ENCODE peak calls at places on chromosomes 2 and 18, in seven cellular contexts. X is IMR-90, F is mesendoderm, K is neuronal stem cell, N is H9, H is H1, V is trophoblast cell. C is an unnamed sample.

GRCh38 chr2:237697586-237698337 is 70.4 kb downstream of the LRRFIP1 start:
- DNase-seq in X (no peak), F (no peak), K (no peak), N (peak; percentile 29), H (no peak), V (peak; percentile 56), C (peak; percentile 63)

GRCh38 chr2:36516136-36516870 is 81.7 kb downstream of the FEZ2 start:
- DNase-seq in X (peak; percentile 58), F (no peak), K (no peak), N (no peak), H (no peak), V (peak; percentile 93), C (peak; percentile 34)

GRCh38 chr18:58632557-58632956 is 3.7 kb upstream of the ALPK2 start:
- DNase-seq in X (no peak), F (no peak), K (no peak), N (no peak), H (no peak), V (no peak), C (no peak)

GRCh38 chr18:74549591-74550104 is 15.3 kb downstream of the CNDP1 start:
- DNase-seq in X (no peak), F (peak; percentile 35), K (no peak), N (no peak), H (no peak), V (no peak), C (no peak)

GRCh38 chr2:230383453-230383852 is 32.5 kb upstream of the SP100 start:
- DNase-seq in X (no peak), F (no peak), K (no peak), N (no peak), H (no peak), V (no peak), C (no peak)

GRCh38 chr2:173999272-173999671 is 34.1 kb upstream of the SP3 start:
- DNase-seq in X (no peak), F (no peak), K (no peak), N (no peak), H (no peak), V (no peak), C (no peak)

GRCh38 chr18:2961828-2962227 is 51.1 kb downstream of the LPIN2 start:
- DNase-seq in X (peak; percentile 55), F (no peak), K (no peak), N (no peak), H (no peak), V (no peak), C (peak; percentile 63)

GRCh38 chr18:74124642-74125041 is 23.0 kb downstream of the FBXO15 start:
- DNase-seq in X (no peak), F (no peak), K (no peak), N (no peak), H (no peak), V (no peak), C (no peak)

GRCh38 chr2:118848381-118849225 is 1.2 kb upstream of the EN1 start:
- DNase-seq in X (no peak), F (peak; percentile 51), K (peak; percentile 32), N (peak; percentile 70), H (no peak), V (no peak), C (no peak)

GRCh38 chr2:11097038-11097720 is 58.1 kb upstream of the SLC66A3 start:
- DNase-seq in X (peak; percentile 84), F (no peak), K (no peak), N (no peak), H (no peak), V (no peak), C (peak; percentile 58)

GRCh38 chr2:147663964-147664363 is 180.9 kb upstream of the ACVR2A start:
- DNase-seq in X (no peak), F (no peak), K (no peak), N (no peak), H (no peak), V (no peak), C (no peak)

GRCh38 chr18:57741273-57741672 is 61.8 kb downstream of the ATP8B1 start:
- DNase-seq in X (peak; percentile 61), F (no peak), K (no peak), N (no peak), H (no peak), V (no peak), C (no peak)

GRCh38 chr2:108786354-108787208 is at the start of gene CCDC138:
- DNase-seq in X (peak; percentile 82), F (peak; percentile 96), K (peak; percentile 88), N (peak; percentile 94), H (peak; percentile 78), V (peak; percentile 89), C (peak; percentile 92)

GRCh38 chr2:230938516-230939065 is 13.5 kb upstream of the GPR55 start:
- DNase-seq in X (no peak), F (no peak), K (no peak), N (peak; percentile 18), H (no peak), V (no peak), C (no peak)

GRCh38 chr18:8910186-8910585 is 192.3 kb upstream of the NDUFV2 start:
- DNase-seq in X (no peak), F (no peak), K (no peak), N (no peak), H (no peak), V (no peak), C (no peak)

GRCh38 chr2:105952131-105952530 is 207.4 kb downstream of the NCK2 start:
- DNase-seq in X (no peak), F (peak; percentile 37), K (no peak), N (peak; percentile 57), H (no peak), V (no peak), C (no peak)

GRCh38 chr18:78006805-78007204 is 757.2 kb downstream of the GALR1 start:
- DNase-seq in X (no peak), F (peak; percentile 23), K (peak; percentile 46), N (no peak), H (no peak), V (no peak), C (no peak)

GRCh38 chr18:8288447-8289213 is 320.6 kb upstream of the RAB12 start:
- DNase-seq in X (no peak), F (no peak), K (no peak), N (no peak), H (no peak), V (no peak), C (no peak)

GRCh38 chr2:1651131-1652066 is 92.9 kb downstream of the PXDN start:
- DNase-seq in X (no peak), F (no peak), K (no peak), N (no peak), H (no peak), V (no peak), C (no peak)

GRCh38 chr2:95008311-95008710 is 17.2 kb upstream of the MAL start:
- DNase-seq in X (no peak), F (no peak), K (no peak), N (no peak), H (no peak), V (no peak), C (no peak)

GRCh38 chr2:198098386-198098785 is 294.0 kb downstream of the PLCL1 start:
- DNase-seq in X (no peak), F (no peak), K (no peak), N (no peak), H (no peak), V (no peak), C (no peak)

GRCh38 chr2:23761638-23762037 is 165.3 kb downstream of the ATAD2B start:
- DNase-seq in X (no peak), F (no peak), K (no peak), N (no peak), H (no peak), V (no peak), C (no peak)

GRCh38 chr2:97751752-97752151 is 38.4 kb downstream of the ZAP70 start:
- DNase-seq in X (peak; percentile 53), F (peak; percentile 47), K (no peak), N (no peak), H (no peak), V (no peak), C (peak; percentile 66)

DNA sequence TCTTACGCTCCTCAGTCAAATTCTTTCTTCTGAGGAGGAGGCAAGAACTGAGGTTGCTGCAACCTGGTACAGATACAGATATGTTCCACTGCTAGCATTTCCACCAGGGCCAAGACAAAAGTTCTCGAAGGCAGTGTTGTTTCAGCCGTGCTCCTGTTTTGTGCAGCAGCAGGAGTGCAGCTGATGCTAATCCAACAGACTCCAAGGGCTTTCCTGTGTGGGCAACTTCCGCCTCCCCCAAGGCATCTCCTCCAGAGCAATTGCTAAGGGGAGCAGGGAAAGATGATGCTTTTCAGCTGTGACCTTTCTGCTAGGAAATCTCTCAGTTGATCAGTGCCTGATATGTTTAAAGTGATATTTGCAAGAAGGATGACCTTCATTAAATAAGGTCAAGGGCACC is 52.6 kb upstream of the DAPL1 start:
- DNase-seq in X (no peak), F (no peak), K (no peak), N (no peak), H (no peak), V (no peak), C (no peak)
- H3K18ac ChIP-seq in X (no peak overlapping the region), F (no peak overlapping the region), K (no peak overlapping the region), N (peak overlapping the region; percentile 29), H (no peak overlapping the region), V (no peak overlapping the region), C (no peak overlapping the region)

DNA sequence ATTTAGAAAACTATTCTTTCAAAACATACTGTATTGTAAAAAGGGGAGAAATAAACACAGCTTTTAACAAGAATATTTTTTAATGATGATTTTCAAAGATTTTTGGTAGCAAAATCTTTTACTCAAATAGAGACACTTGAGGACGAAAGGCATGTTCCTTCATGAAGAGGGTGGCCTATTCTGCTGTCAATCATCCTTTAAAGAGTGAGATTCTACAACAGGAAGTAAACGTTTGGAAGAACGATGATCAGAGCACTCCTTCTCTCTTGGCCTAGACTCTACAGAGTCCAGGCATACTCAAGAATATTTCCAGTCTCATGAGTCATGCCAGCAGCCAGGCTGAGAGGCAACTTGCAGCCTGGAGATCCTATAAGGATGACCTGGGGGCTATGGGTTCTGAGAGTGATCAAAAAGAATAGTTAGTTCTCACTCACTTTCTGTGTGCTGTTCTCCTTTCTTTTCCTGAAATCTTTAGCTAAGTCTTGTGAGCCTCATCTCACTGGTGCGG is 62.4 kb upstream of the TCF4 start:
- DNase-seq in X (peak; percentile 42), F (no peak), K (no peak), N (no peak), H (no peak), V (peak; percentile 32), C (peak; percentile 32)
- H3K23ac ChIP-seq in X (no peak overlapping the region), F (no peak overlapping the region), K (no peak overlapping the region), N (no peak overlapping the region), H (no peak overlapping the region), V (no peak overlapping the region), C (no peak overlapping the region)

DNA sequence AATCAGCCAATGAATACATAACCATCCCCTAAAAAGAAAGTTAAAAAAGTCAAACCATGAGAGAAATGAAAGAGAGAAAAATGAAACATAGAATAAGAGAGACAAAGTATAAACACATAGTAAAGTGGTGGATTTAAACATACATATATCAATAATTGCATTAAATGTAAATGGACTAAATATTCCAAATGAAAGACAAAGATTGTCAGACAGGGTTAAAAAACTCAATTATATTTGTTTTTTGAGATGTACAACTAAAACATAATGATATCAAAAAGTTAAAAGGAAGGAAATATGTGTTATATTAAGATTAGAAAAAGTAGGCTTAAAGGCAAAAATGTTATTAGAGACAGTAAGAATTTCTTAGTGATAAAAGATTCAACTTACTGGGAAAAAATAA is 83.8 kb upstream of the CELF4 start:
- DNase-seq in X (no peak), F (no peak), K (no peak), N (no peak), H (no peak), V (no peak), C (no peak)
- H3K18ac ChIP-seq in X (no peak overlapping the region), F (no peak overlapping the region), K (no peak overlapping the region), N (no peak overlapping the region), H (no peak overlapping the region), V (no peak overlapping the region), C (no peak overlapping the region)

GRCh38 chr2:142299021-142299420 is 168.2 kb upstream of the LRP1B start:
- DNase-seq in X (no peak), F (no peak), K (no peak), N (no peak), H (no peak), V (no peak), C (no peak)
- H3K23ac ChIP-seq in X (no peak overlapping the region), F (no peak overlapping the region), K (no peak overlapping the region), N (no peak overlapping the region), H (no peak overlapping the region), V (no peak overlapping the region), C (no peak overlapping the region)

C was measured in mesenchymal stem cell.